ENCODE peak calls at places on chromosomes 3 and 15, in eight cellular contexts. U, I, J, E, M, P, X and D are unnamed samples. For H3K9me3, the result is how much of the 10 kb centered on the place peaks cover.

GRCh38 chr3:73072634-73073033 is 11.2 kb downstream of the EBLN2 start:
- DNase-seq in U (no peak), I (no peak), J (no peak), E (no peak), M (no peak), P (no peak), X (no peak), D (no peak)

GRCh38 chr3:138915503-138916498 is 31.1 kb downstream of the FOXL2 start:
- DNase-seq in U (peak), I (peak), J (peak), E (peak), M (peak), P (peak), X (peak), D (peak)

GRCh38 chr15:39194431-39194830 is 386.4 kb upstream of the THBS1 start:
- DNase-seq in U (no peak), I (no peak), J (no peak), E (peak), M (no peak), P (no peak), X (peak), D (no peak)

GRCh38 chr3:143973352-143974021 is 1.9 kb downstream of the DIPK2A start:
- DNase-seq in U (peak), I (no peak), J (no peak), E (peak), M (no peak), P (peak), X (peak), D (no peak)

GRCh38 chr3:34856577-34856976 is 782.7 kb upstream of the ARPP21 start:
- DNase-seq in U (no peak), I (no peak), J (no peak), E (no peak), M (no peak), P (no peak), X (no peak), D (no peak)

GRCh38 chr3:13508496-13508895 is 28.4 kb downstream of the HDAC11 start:
- DNase-seq in U (no peak), I (no peak), J (no peak), E (no peak), M (no peak), P (no peak), X (no peak), D (no peak)

GRCh38 chr3:12948371-12948770 is 107.0 kb upstream of the RPL32 start:
- DNase-seq in U (no peak), I (no peak), J (no peak), E (peak), M (no peak), P (no peak), X (peak), D (no peak)

GRCh38 chr3:123758081-123758564 is 126.0 kb downstream of the MYLK start:
- DNase-seq in U (no peak), I (no peak), J (no peak), E (peak), M (no peak), P (no peak), X (peak), D (no peak)

GRCh38 chr3:46971742-46972141 is 4.8 kb downstream of the CCDC12 start:
- DNase-seq in U (no peak), I (no peak), J (no peak), E (no peak), M (peak), P (no peak), X (no peak), D (no peak)

GRCh38 chr3:42173307-42173706 is 82.2 kb downstream of the TRAK1 start:
- DNase-seq in U (no peak), I (no peak), J (no peak), E (no peak), M (peak), P (no peak), X (no peak), D (no peak)

GRCh38 chr15:32778391-32779176 is 60.8 kb downstream of the GREM1 start:
- DNase-seq in U (no peak), I (no peak), J (no peak), E (peak), M (no peak), P (no peak), X (no peak), D (no peak)

GRCh38 chr15:60444289-60444912 is 34.5 kb downstream of the ICE2 start:
- DNase-seq in U (peak), I (no peak), J (no peak), E (peak), M (no peak), P (no peak), X (peak), D (no peak)

GRCh38 chr3:57803647-57804081 is 47.6 kb downstream of the SLMAP start:
- DNase-seq in U (peak), I (no peak), J (no peak), E (peak), M (no peak), P (peak), X (peak), D (peak)

GRCh38 chr15:90813796-90814192 is 54.6 kb upstream of the FURIN start:
- DNase-seq in U (no peak), I (no peak), J (no peak), E (no peak), M (no peak), P (no peak), X (no peak), D (no peak)

GRCh38 chr15:74531144-74531811 is 9.7 kb upstream of the ARID3B start:
- DNase-seq in U (peak), I (no peak), J (no peak), E (peak), M (no peak), P (no peak), X (peak), D (peak)

GRCh38 chr3:147195896-147196295 is 210.4 kb downstream of the ZIC4 start:
- DNase-seq in U (no peak), I (no peak), J (no peak), E (peak), M (no peak), P (no peak), X (peak), D (no peak)

GRCh38 chr3:43867673-43868072 is 176.9 kb downstream of the ABHD5 start:
- DNase-seq in U (no peak), I (no peak), J (no peak), E (peak), M (no peak), P (no peak), X (peak), D (peak)

GRCh38 chr3:139935866-139936817 is 1.2 kb downstream of the CLSTN2 start:
- DNase-seq in U (peak), I (peak), J (peak), E (peak), M (no peak), P (peak), X (no peak), D (no peak)

GRCh38 chr3:26799679-26800317 is 177.2 kb downstream of the LRRC3B start:
- DNase-seq in U (no peak), I (no peak), J (no peak), E (no peak), M (no peak), P (no peak), X (no peak), D (no peak)

GRCh38 chr3:71305246-71306206 is 278.0 kb downstream of the FOXP1 start:
- DNase-seq in U (peak), I (peak), J (no peak), E (peak), M (no peak), P (peak), X (peak), D (no peak)

GRCh38 chr3:156788846-156789245 is 37.3 kb upstream of the LEKR1 start:
- DNase-seq in U (no peak), I (no peak), J (no peak), E (peak), M (no peak), P (no peak), X (peak), D (no peak)

GRCh38 chr15:92468987-92469386 is 75.3 kb downstream of the ST8SIA2 start:
- DNase-seq in U (no peak), I (no peak), J (no peak), E (no peak), M (no peak), P (no peak), X (no peak), D (no peak)

GRCh38 chr3:197082871-197083270 is 53.3 kb upstream of the MELTF start:
- DNase-seq in U (no peak), I (no peak), J (no peak), E (peak), M (no peak), P (no peak), X (peak), D (no peak)

GRCh38 chr3:195913382-195913781 is 5.0 kb upstream of the TNK2 start:
- DNase-seq in U (no peak), I (no peak), J (no peak), E (no peak), M (no peak), P (no peak), X (peak), D (no peak)

GRCh38 chr3:195100903-195101591 is 169.9 kb downstream of the XXYLT1 start:
- DNase-seq in U (no peak), I (peak), J (no peak), E (no peak), M (no peak), P (peak), X (peak), D (no peak)

GRCh38 chr3:196641278-196642058 is 2.0 kb downstream of the NRROS start:
- DNase-seq in U (no peak), I (no peak), J (no peak), E (no peak), M (no peak), P (no peak), X (no peak), D (no peak)

GRCh38 chr3:183298708-183299153 is 45.7 kb downstream of the B3GNT5 start:
- DNase-seq in U (peak), I (peak), J (peak), E (peak), M (no peak), P (peak), X (peak), D (peak)

GRCh38 chr3:16322189-16322588 is 57.2 kb downstream of the OXNAD1 start:
- DNase-seq in U (no peak), I (no peak), J (no peak), E (no peak), M (no peak), P (no peak), X (no peak), D (no peak)

GRCh38 chr3:168865022-168865551 is 769.4 kb upstream of the GOLIM4 start:
- DNase-seq in U (peak), I (no peak), J (no peak), E (no peak), M (peak), P (no peak), X (peak), D (no peak)

GRCh38 chr3:147838650-147839049 is 429.5 kb downstream of the ZIC1 start:
- DNase-seq in U (peak), I (no peak), J (no peak), E (no peak), M (no peak), P (no peak), X (peak), D (no peak)

GRCh38 chr15:81511160-81511559 is 137.1 kb upstream of the TMC3 start:
- DNase-seq in U (no peak), I (no peak), J (no peak), E (peak), M (no peak), P (no peak), X (peak), D (no peak)

GRCh38 chr3:62084558-62084957 is 288.8 kb downstream of the FEZF2 start:
- DNase-seq in U (no peak), I (no peak), J (no peak), E (peak), M (no peak), P (no peak), X (peak), D (no peak)

GRCh38 chr3:71225951-71226564 is 357.5 kb downstream of the FOXP1 start:
- DNase-seq in U (no peak), I (no peak), J (no peak), E (no peak), M (no peak), P (no peak), X (peak), D (no peak)

DNA sequence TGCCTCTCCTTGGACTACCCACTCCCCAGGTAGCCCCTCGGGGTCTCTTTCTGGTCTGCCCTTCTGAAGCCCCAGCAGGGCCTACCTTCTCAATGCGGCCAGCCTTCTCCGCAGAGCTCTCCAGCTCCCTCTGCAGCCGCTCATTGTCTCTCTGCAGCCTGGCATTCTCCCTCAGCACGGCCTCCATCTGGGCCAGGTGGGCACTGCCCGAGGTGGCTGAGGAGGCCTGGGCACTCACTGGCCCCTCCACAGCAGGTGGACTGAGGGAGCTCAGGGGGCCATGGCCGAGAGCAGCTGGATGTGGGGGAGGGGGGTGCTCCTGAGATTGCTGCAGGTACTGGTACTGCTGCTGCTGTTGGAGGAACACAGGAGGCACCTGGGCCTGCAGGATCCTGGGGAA is 6.8 kb downstream of the AMOTL2 start:
- DNase-seq in U (no peak), I (no peak), J (peak), E (no peak), M (no peak), P (no peak), X (no peak), D (no peak)
- TF ChIP-seq CTCF in U (no peak), I (no peak), J (no peak), E (peak), M (no peak), P (no peak), X (peak), D (no peak)

GRCh38 chr3:149831321-149831720 is 18.3 kb downstream of the RNF13 start:
- DNase-seq in U (no peak), I (no peak), J (no peak), E (no peak), M (no peak), P (no peak), X (no peak), D (no peak)
- H3K9me3 ChIP-seq in U (under half), I (under half), J (under half), E (under half), M (half or more), P (under half), X (under half), D (under half)

GRCh38 chr15:71444032-71444810 is 328.9 kb downstream of the THSD4 start:
- DNase-seq in U (no peak), I (no peak), J (no peak), E (no peak), M (no peak), P (no peak), X (no peak), D (no peak)
- H3K27ac ChIP-seq in U (no peak), I (no peak), J (no peak), E (no peak), M (no peak), P (no peak), X (no peak), D (no peak)

GRCh38 chr3:114293846-114294245 is at the start of gene TIGIT:
- DNase-seq in U (no peak), I (no peak), J (no peak), E (no peak), M (no peak), P (no peak), X (no peak), D (no peak)

GRCh38 chr3:114299925-114300624 is 6.2 kb downstream of the TIGIT start:
- DNase-seq in U (no peak), I (no peak), J (no peak), E (no peak), M (no peak), P (no peak), X (no peak), D (no peak)

GRCh38 chr3:114294940-114295480 is 1.2 kb downstream of the TIGIT start:
- DNase-seq in U (no peak), I (no peak), J (no peak), E (no peak), M (no peak), P (no peak), X (no peak), D (no peak)

DNA sequence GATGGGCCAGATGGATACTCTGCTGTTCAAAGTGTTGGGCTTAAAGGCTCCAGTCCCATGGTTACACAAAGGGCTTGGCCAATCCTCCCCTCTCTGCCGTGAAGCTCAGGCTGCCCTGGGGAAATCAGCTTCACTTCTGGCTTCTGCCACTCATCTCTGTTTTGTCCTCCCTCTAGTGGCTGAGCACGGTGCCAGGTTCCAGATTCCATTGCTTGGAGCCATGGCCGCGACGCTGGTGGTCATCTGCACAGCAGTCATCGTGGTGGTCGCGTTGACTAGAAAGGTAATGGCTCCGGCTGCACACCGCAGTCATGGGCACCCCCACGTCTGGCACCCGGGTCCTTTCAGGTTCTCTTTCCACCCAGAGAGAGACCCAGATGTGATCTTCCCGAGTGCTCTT is 5.6 kb downstream of the TIGIT start:
- DNase-seq in U (peak), I (no peak), J (no peak), E (no peak), M (no peak), P (no peak), X (no peak), D (no peak)
- TF ChIP-seq CTCF in U (no peak), I (peak), J (no peak), E (peak), M (peak), P (no peak), X (peak), D (peak)

GRCh38 chr15:25171111-25171811 is 216.5 kb downstream of the SNRPN start:
- DNase-seq in U (peak), I (peak), J (peak), E (no peak), M (no peak), P (peak), X (no peak), D (no peak)

GRCh38 chr15:25171856-25172687 is 217.3 kb downstream of the SNRPN start:
- DNase-seq in U (peak), I (peak), J (peak), E (no peak), M (no peak), P (peak), X (no peak), D (no peak)

GRCh38 chr15:25172691-25173090 is 217.9 kb downstream of the SNRPN start:
- DNase-seq in U (no peak), I (peak), J (peak), E (no peak), M (no peak), P (no peak), X (no peak), D (no peak)

GRCh38 chr15:25175033-25175788 is 220.4 kb downstream of the SNRPN start:
- DNase-seq in U (peak), I (peak), J (no peak), E (no peak), M (no peak), P (no peak), X (no peak), D (no peak)

GRCh38 chr15:25173241-25174028 is 218.6 kb downstream of the SNRPN start:
- DNase-seq in U (no peak), I (peak), J (no peak), E (no peak), M (no peak), P (peak), X (no peak), D (no peak)
- H3K9me3 ChIP-seq in U (under half), I (under half), J (under half), E (under half), M (under half), P (half or more), X (half or more), D (half or more)

GRCh38 chr3:38588276-38588971 is 61.1 kb downstream of the SCN5A start:
- DNase-seq in U (no peak), I (peak), J (no peak), E (no peak), M (no peak), P (peak), X (no peak), D (no peak)
- H3K27ac ChIP-seq in U (no peak), I (no peak), J (no peak), E (no peak), M (no peak), P (no peak), X (no peak), D (no peak)

DNA sequence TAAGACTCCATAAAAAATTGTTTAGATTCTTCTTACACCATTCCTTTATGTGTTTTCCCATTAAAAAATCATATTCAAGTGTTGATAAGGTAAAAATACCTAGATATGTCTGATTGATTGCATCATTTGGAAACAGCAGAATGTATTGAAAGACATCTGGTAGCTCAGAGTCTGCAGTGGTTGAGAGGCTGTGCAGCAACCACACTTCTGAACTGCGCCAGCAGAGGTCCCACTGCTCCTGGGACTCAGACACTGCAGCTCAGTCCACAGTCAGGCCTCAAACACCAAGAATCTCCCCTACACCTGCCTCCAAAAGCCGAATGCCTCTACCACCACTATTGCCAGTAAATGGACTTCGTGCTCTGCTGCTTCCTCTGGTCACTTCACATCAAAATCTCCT is 176.9 kb upstream of the LMCD1 start:
- DNase-seq in U (peak), I (peak), J (no peak), E (peak), M (peak), P (peak), X (peak), D (no peak)
- TF ChIP-seq CTCF in U (peak), I (peak), J (no peak), E (peak), M (peak), P (peak), X (peak), D (peak)

GRCh38 chr15:25061808-25062550 is 107.2 kb downstream of the SNRPN start:
- DNase-seq in U (no peak), I (no peak), J (no peak), E (no peak), M (no peak), P (no peak), X (no peak), D (no peak)
- H3K9me3 ChIP-seq in U (half or more), I (half or more), J (half or more), E (half or more), M (under half), P (half or more), X (half or more), D (half or more)

DNA sequence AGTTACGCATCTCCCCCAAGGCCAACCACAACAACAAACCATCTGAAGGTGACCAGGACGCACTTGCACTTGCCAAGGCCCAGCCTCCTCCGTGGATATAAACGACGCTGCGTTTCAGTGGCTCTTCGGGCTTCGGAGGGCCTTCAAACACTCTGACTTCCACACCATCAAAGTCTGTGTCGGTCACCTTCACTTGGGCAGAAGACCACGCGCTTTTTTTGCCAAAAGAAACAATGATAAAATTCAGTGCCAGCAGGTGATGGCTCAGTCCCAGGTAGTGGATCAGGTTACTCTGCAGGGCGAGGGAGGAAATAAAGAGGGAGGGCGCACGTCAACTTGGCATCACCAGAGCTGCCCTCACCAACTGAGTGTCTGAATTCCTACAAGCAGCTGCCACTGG is 63.0 kb downstream of the NCEH1 start:
- DNase-seq in U (no peak), I (no peak), J (no peak), E (no peak), M (no peak), P (no peak), X (no peak), D (no peak)
- H3K27ac ChIP-seq in U (no peak), I (peak), J (no peak), E (no peak), M (no peak), P (no peak), X (no peak), D (no peak)

GRCh38 chr3:21041621-21042020 is 709.4 kb downstream of the ZNF385D start:
- DNase-seq in U (no peak), I (no peak), J (no peak), E (peak), M (no peak), P (no peak), X (no peak), D (no peak)

GRCh38 chr3:21043139-21043538 is 707.9 kb downstream of the ZNF385D start:
- DNase-seq in U (no peak), I (no peak), J (no peak), E (no peak), M (no peak), P (no peak), X (no peak), D (no peak)

GRCh38 chr3:21036888-21037287 is 714.1 kb downstream of the ZNF385D start:
- DNase-seq in U (no peak), I (no peak), J (no peak), E (no peak), M (no peak), P (no peak), X (no peak), D (no peak)

GRCh38 chr3:21042184-21042583 is 708.8 kb downstream of the ZNF385D start:
- DNase-seq in U (no peak), I (no peak), J (no peak), E (no peak), M (no peak), P (no peak), X (no peak), D (no peak)
- TF ChIP-seq CTCF in U (no peak), I (no peak), J (no peak), E (no peak), M (no peak), P (no peak), X (no peak), D (no peak)